ENCODE peak calls at places on chromosomes 3 and 15, in seven cellular contexts. Y is SK-N-SH, E is Panc1, D is HepG2, K is HCT116, C is GM12878, J is K562. V is an unnamed sample. For H3K27me3, the result is how much of the 10 kb centered on the place peaks cover.

GRCh38 chr3:159886050-159886449 is 102.6 kb upstream of the IL12A start:
- DNase-seq in D (no peak), J (no peak), K (no peak), Y (no peak), E (no peak), C (no peak), V (no peak)

GRCh38 chr15:56428821-56429458 is 36.0 kb downstream of the MNS1 start:
- DNase-seq in C (peak), Y (peak), E (peak), J (peak), K (peak), D (peak), V (no peak)

GRCh38 chr3:62371735-62372591 is 1.4 kb downstream of the FEZF2 start:
- DNase-seq in K (no peak), Y (peak), D (no peak), J (no peak), C (no peak), E (no peak), V (peak)

GRCh38 chr3:31226331-31226730 is 306.4 kb upstream of the STT3B start:
- DNase-seq in J (no peak), K (no peak), Y (no peak), E (no peak), D (no peak), C (no peak), V (no peak)

GRCh38 chr3:88059380-88060160 is 515 bp downstream of the ZNF654 start:
- DNase-seq in K (no peak), E (no peak), J (peak), C (no peak), D (no peak), Y (peak), V (no peak)

GRCh38 chr3:134328846-134329245 is 45.4 kb downstream of the AMOTL2 start:
- DNase-seq in K (no peak), E (no peak), J (no peak), Y (no peak), C (no peak), D (no peak), V (no peak)

GRCh38 chr3:72328755-72329154 is 519.5 kb downstream of the SHQ1 start:
- DNase-seq in Y (no peak), E (no peak), D (no peak), C (no peak), J (no peak), K (no peak), V (no peak)

GRCh38 chr3:152019516-152019915 is 146.1 kb downstream of the SUCNR1 start:
- DNase-seq in E (no peak), C (no peak), J (no peak), Y (no peak), K (no peak), D (no peak), V (no peak)

GRCh38 chr3:106593381-106593780 is 724.6 kb upstream of the CBLB start:
- DNase-seq in J (no peak), E (no peak), C (no peak), K (no peak), Y (no peak), D (no peak), V (no peak)

GRCh38 chr3:76044601-76045600 is 259.6 kb upstream of the ZNF717 start:
- DNase-seq in C (no peak), D (no peak), J (no peak), K (no peak), E (no peak), Y (peak), V (peak)

GRCh38 chr3:129793356-129793755 is 100.2 kb downstream of the TMCC1 start:
- DNase-seq in K (no peak), J (no peak), D (peak), C (no peak), Y (no peak), E (no peak), V (no peak)

GRCh38 chr3:86547697-86548096 is 443.3 kb downstream of the VGLL3 start:
- DNase-seq in E (no peak), C (no peak), K (no peak), D (no peak), Y (no peak), J (no peak), V (no peak)

GRCh38 chr3:194083253-194084224 is 52.4 kb upstream of the HES1 start:
- DNase-seq in K (no peak), Y (no peak), C (no peak), E (no peak), J (no peak), D (no peak), V (no peak)

GRCh38 chr15:31292391-31293020 is 34.1 kb upstream of the KLF13 start:
- DNase-seq in J (no peak), E (no peak), Y (no peak), C (no peak), D (peak), K (no peak), V (no peak)

GRCh38 chr15:70339551-70340517 is 242.1 kb upstream of the TLE3 start:
- DNase-seq in Y (peak), E (no peak), J (no peak), C (no peak), K (no peak), D (no peak), V (peak)

GRCh38 chr3:161987933-161988332 is 491.3 kb downstream of the OTOL1 start:
- DNase-seq in C (no peak), K (no peak), E (no peak), J (no peak), D (no peak), Y (no peak), V (no peak)

GRCh38 chr3:43453981-43454380 is 167.6 kb downstream of the SNRK start:
- DNase-seq in J (no peak), D (no peak), C (no peak), E (no peak), Y (no peak), K (no peak), V (no peak)

GRCh38 chr3:134711284-134711683 is 60.5 kb upstream of the KY start:
- DNase-seq in D (no peak), J (no peak), E (no peak), Y (no peak), K (peak), C (no peak), V (no peak)

GRCh38 chr3:38297947-38298711 is 16.0 kb downstream of the SLC22A14 start:
- DNase-seq in E (no peak), J (no peak), K (peak), Y (no peak), C (peak), D (no peak), V (no peak)

GRCh38 chr3:129132097-129132866 is 10.7 kb upstream of the RAB43 start:
- DNase-seq in J (no peak), D (no peak), C (no peak), E (no peak), Y (no peak), K (no peak), V (no peak)

GRCh38 chr3:11784962-11785361 is 61.7 kb downstream of the TAMM41 start:
- DNase-seq in E (no peak), C (no peak), Y (peak), D (no peak), J (no peak), K (no peak), V (no peak)

GRCh38 chr3:186998937-186999368 is 68.6 kb downstream of the ST6GAL1 start:
- DNase-seq in E (no peak), K (no peak), C (no peak), J (no peak), D (no peak), Y (no peak), V (peak)

GRCh38 chr3:168398371-168399030 is 302.8 kb upstream of the GOLIM4 start:
- DNase-seq in E (no peak), J (no peak), D (no peak), C (no peak), Y (no peak), K (no peak), V (no peak)

GRCh38 chr15:61364871-61365270 is 135.8 kb upstream of the RORA start:
- DNase-seq in Y (no peak), J (no peak), E (no peak), K (no peak), C (no peak), D (peak), V (peak)

GRCh38 chr15:101324513-101325177 is 29.6 kb upstream of the SNRPA1 start:
- DNase-seq in K (no peak), J (no peak), E (no peak), C (no peak), D (peak), Y (no peak), V (no peak)

GRCh38 chr15:26376243-26376642 is 396.6 kb downstream of the GABRB3 start:
- DNase-seq in K (no peak), J (no peak), C (no peak), E (no peak), D (no peak), Y (no peak), V (no peak)

DNA sequence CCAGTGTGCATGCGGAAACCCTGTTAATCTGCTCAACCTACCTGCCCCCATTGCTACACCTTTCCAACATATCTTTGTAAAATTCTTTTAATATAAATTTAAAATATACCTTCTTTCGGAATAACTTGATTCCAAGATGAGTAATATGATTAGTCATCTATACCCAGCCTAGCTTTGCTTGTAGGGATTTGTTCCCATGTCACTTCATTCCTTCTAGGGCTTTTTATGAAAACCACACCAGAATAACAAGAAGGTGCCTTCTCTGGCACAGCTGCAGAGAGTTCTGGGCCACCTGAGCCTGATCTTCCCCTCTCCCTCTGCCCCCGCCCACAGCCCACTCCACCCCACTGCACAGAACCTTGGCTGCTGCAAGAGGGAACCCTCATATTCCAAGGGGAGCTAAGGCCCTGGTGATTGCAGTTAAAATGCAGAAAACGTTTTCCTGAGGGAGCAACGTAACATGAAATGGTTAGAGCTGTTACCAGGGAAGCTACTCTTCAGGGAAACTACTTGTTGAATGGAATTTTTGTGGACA is 38.6 kb upstream of the HACD2 start:
- DNase-seq in C (no peak), E (no peak), J (no peak), Y (no peak), D (no peak), K (no peak), V (no peak)
- TF ChIP-seq SIN3A in C (no peak), E (no peak), J (no peak), Y (no peak), D (no peak), K (no peak), V (no peak)

DNA sequence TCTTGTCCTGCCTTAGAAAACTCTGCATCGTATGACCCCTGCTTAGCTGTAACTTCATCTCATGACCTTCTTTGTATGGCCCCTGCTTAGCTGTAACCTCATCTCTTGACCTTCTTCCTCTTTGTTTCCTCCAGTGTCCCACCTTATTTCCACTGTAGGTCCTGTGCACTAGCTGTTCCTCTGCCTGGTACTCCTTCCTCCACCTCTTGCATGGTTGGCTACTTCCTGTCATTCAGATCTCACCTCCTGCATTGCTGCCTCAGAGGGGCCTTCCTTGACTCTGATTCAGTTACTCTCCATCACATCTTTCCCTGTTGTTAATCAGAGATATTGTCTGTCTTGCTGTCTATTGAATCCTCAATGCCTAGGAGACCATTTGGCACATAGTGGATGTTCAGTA is 63.2 kb downstream of the PDE8A start:
- DNase-seq in K (no peak), D (no peak), C (no peak), J (no peak), Y (no peak), E (no peak), V (no peak)
- H3K27me3 ChIP-seq in K (under half), D (under half), C (under half), J (under half), Y (under half), E (under half), V (under half)

GRCh38 chr15:78424673-78425072 is 13.3 kb upstream of the IREB2 start:
- DNase-seq in Y (no peak), E (no peak), J (no peak), K (no peak), C (no peak), D (no peak), V (no peak)

GRCh38 chr15:78420766-78421165 is 17.2 kb upstream of the IREB2 start:
- DNase-seq in J (no peak), K (no peak), E (no peak), Y (no peak), D (no peak), C (no peak), V (no peak)

GRCh38 chr15:78421241-78421994 is 16.6 kb upstream of the IREB2 start:
- DNase-seq in C (no peak), D (no peak), J (no peak), K (no peak), E (no peak), Y (no peak), V (no peak)

GRCh38 chr15:78420220-78420619 is 17.8 kb upstream of the IREB2 start:
- DNase-seq in E (no peak), J (no peak), K (no peak), D (no peak), Y (no peak), C (no peak), V (no peak)

GRCh38 chr15:78422571-78423340 is 15.3 kb upstream of the IREB2 start:
- DNase-seq in J (peak), C (no peak), D (peak), K (peak), Y (peak), E (peak), V (peak)
- TF ChIP-seq SIN3A in J (no peak), C (no peak), D (no peak), K (no peak), Y (no peak), E (no peak), V (no peak)

GRCh38 chr15:43513550-43513949 is 3.9 kb upstream of the MAP1A start:
- DNase-seq in K (no peak), C (no peak), Y (no peak), D (no peak), E (no peak), J (no peak), V (no peak)
- H3K27me3 ChIP-seq in K (under half), C (under half), Y (under half), D (under half), E (under half), J (under half), V (under half)

GRCh38 chr3:117887031-117887430 is 1147.6 kb downstream of the IGSF11 start:
- DNase-seq in K (no peak), Y (no peak), E (no peak), C (no peak), D (no peak), J (no peak), V (no peak)

GRCh38 chr3:117886147-117886546 is 1148.5 kb downstream of the IGSF11 start:
- DNase-seq in D (no peak), Y (no peak), C (no peak), K (no peak), E (no peak), J (no peak), V (no peak)

GRCh38 chr3:117892431-117892841 is 1142.2 kb downstream of the IGSF11 start:
- DNase-seq in C (no peak), Y (no peak), K (no peak), D (no peak), E (no peak), J (no peak), V (no peak)

GRCh38 chr3:117885046-117885445 is 1149.6 kb downstream of the IGSF11 start:
- DNase-seq in D (no peak), C (no peak), K (no peak), Y (no peak), E (no peak), J (no peak), V (no peak)

DNA sequence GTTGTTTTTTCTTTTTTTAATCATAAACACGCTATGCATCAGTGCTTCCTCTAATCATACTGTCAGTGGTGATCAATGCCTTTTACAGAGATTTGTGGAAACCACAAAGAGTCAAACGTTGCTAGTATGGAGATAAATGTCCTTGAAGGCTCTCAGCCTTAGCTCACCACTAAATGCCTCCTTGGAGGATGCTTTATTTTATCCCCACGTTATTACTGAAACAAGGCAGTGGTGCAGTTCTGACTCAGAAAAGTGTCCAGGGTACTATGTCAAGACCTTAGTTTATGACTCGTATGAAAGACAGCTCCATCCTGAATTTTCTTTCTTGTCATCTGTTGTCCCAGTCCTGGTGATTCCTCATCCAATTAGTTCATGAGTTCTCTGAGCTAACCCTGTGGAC is 1146.8 kb downstream of the IGSF11 start:
- DNase-seq in C (no peak), K (no peak), D (no peak), E (no peak), J (no peak), Y (no peak), V (no peak)
- TF ChIP-seq SIN3A in C (no peak), K (no peak), D (no peak), E (no peak), J (no peak), Y (no peak), V (no peak)

GRCh38 chr3:124588036-124588435 is 142.2 kb upstream of the UMPS start:
- DNase-seq in Y (no peak), K (no peak), C (no peak), J (no peak), D (no peak), E (no peak), V (no peak)
- H3K27me3 ChIP-seq in Y (under half), K (under half), C (under half), J (under half), D (under half), E (under half), V (under half)

DNA sequence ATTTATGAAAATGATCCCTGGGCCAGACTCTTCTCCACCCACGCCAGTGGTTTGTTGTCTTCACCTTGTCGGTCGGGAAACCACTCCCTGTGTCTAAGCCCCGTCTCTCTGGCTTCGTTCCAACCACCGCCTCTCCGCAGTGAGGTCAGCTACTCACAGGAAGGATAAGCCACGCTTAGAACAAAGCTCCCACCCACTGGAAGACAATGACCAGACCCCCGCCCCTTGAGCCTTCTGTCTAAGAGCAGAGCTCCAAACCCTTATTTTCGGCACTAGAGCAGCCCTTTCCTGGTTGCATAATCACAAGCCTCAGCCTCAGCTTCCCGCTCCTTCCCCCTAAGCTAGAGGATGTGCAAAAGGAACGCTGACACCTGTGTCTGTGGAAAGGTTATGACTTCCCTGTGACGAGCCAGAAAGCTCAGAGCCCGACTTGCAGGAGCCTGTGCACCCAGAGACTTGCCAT is 114.9 kb upstream of the MEF2A start:
- DNase-seq in J (peak), K (no peak), Y (no peak), E (no peak), D (no peak), C (no peak), V (no peak)
- TF ChIP-seq SIN3A in J (no peak), K (no peak), Y (no peak), E (no peak), D (no peak), C (no peak), V (no peak)

DNA sequence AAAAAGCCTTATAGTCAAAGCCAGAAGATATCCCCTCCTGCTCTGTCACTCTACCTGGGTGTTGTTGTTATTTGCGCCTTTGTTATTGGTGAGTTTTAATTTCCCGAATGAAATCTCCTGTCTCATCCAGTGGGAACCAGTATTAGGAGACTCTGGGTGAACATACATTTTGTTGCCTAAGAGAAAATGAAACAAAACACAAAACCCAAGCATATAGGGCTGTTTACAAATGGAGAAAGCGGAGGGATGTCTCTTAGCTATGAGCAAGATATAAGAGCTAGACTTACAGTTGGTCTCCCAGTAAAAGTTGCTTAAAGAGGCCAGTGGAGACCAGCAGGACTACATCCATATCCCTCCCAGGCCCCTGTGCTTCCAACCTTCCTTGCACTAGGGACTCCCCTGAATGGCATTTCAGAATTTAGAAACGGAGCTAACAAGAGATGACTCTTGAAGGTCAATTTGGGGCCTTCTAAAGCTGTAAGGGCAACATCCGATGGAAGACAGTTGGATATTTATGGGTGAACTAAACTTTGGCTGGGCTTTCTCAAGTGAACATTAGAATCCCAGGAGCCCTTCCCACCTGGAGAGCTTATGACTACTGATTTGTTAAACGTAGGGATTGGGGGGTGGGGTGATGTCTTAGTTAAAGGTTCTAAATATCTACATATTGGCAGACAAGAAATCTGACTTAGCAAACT is 2.7 kb downstream of the EOMES start:
- DNase-seq in Y (no peak), K (no peak), E (no peak), D (no peak), C (no peak), J (no peak), V (no peak)
- H3K27me3 ChIP-seq in Y (half or more), K (under half), E (under half), D (under half), C (under half), J (under half), V (half or more)

DNA sequence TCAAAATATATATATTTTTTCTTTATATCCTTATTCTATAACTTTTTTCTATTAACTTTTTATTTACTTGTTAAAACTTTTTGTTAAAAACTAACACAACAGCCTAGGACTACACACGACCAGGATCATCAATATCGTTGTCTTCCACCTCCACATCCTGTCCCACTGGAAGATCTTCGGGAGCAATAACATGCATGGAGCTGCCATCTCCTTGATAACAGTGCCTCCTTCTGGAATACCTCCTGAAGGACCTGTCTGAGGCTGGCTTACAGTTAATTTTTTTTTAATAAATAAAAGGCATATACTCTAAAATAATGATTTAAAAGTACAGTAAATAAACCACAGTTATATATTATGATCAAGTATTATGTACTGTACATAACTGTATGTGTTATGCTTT is 58.9 kb downstream of the SFMBT1 start:
- DNase-seq in C (no peak), Y (no peak), K (no peak), J (no peak), D (no peak), E (no peak), V (no peak)
- TF ChIP-seq SIN3A in C (no peak), Y (no peak), K (no peak), J (no peak), D (no peak), E (no peak), V (no peak)